ENCODE peak calls at places on chromosome 13, in five cellular contexts. B is stomach, W is A549, I is tibial nerve, D is upper lobe of left lung. V is an unnamed sample. For H3K4me1, the result is how much of the 10 kb centered on the place peaks cover.

GRCh38 chr13:101140936-101141335 is 275.4 kb downstream of the NALCN start:
- DNase-seq in B (no peak), D (no peak), I (no peak), W (no peak), V (no peak)

GRCh38 chr13:42396901-42397670 is 125.1 kb downstream of the AKAP11 start:
- DNase-seq in D (no peak), W (no peak), B (no peak), I (no peak), V (no peak)

GRCh38 chr13:57629821-57630235 is 1.7 kb upstream of the PCDH17 start:
- DNase-seq in B (peak), W (no peak), I (no peak), D (peak), V (peak)

GRCh38 chr13:38361551-38362262 is 12.1 kb downstream of the UFM1 start:
- DNase-seq in W (no peak), B (no peak), I (no peak), D (no peak), V (no peak)

GRCh38 chr13:71629167-71629566 is 237.8 kb downstream of the DACH1 start:
- DNase-seq in W (no peak), B (no peak), D (no peak), I (no peak), V (no peak)

GRCh38 chr13:36298535-36299068 is 988 bp upstream of the CCDC169 start:
- DNase-seq in B (no peak), W (no peak), D (no peak), I (no peak), V (no peak)

GRCh38 chr13:91348906-91349435 is 1.5 kb downstream of the MIR17HG start:
- DNase-seq in I (peak), D (peak), W (no peak), B (peak), V (peak)

GRCh38 chr13:56903710-56904109 is 237.0 kb upstream of the PRR20A start:
- DNase-seq in W (no peak), B (no peak), D (no peak), I (no peak), V (no peak)

GRCh38 chr13:22193070-22193469 is 522.2 kb downstream of the FGF9 start:
- DNase-seq in W (no peak), B (no peak), I (no peak), D (no peak), V (no peak)

GRCh38 chr13:46797468-46798237 is 692 bp upstream of the ESD start:
- DNase-seq in I (no peak), W (no peak), D (no peak), B (no peak), V (no peak)

GRCh38 chr13:113207890-113208423 is 512 bp downstream of the PCID2 start:
- DNase-seq in D (peak), I (no peak), W (no peak), B (no peak), V (peak)

GRCh38 chr13:39855236-39855635 is 199.8 kb downstream of the COG6 start:
- DNase-seq in D (no peak), I (no peak), B (no peak), W (no peak), V (no peak)

DNA sequence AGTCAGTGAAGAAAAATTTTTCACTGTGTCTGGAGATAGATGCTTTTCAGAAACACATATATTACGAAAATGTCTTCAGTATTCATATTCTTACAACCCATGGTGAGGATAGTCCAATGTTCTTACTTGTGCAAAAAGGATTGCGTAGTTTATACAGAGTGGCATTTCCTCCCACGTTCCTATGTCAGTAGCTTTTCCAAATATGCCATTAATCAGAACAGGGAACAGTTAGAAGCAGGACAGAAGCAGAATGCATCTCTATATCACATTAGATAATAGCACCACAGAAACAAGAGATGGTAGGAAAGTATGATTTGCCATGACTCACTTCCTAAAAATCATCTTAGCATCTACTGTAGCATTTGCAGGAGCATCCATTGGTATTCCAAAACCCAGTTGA is 282.9 kb downstream of the SLITRK5 start:
- DNase-seq in W (no peak), I (no peak), D (no peak), B (no peak), V (no peak)
- H3K4me1 ChIP-seq in W (under half), I (under half), D (under half), B (under half), V (under half)

DNA sequence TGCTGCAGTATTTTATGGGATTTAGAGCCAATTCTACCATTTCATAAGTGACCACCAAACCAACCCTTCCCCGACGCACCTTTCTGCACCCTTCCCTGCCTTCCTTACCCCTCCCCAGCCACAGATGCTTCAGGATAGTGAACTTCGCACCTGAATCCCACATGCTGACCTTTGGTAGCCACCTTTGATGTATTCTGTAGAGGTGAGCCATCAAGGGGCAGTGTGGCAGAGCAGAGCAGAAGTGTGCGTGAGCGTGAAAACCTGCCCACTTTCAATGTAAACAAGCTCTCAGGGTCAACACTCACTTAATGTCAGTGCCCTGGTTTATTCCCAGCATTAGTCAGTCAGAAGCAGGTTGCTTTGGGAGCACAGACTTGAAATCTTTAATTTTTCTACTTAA is 107.7 kb downstream of the FRY start:
- DNase-seq in I (no peak), B (no peak), W (no peak), D (no peak), V (no peak)
- TF ChIP-seq EP300 in I (no peak), B (no peak), W (no peak), D (no peak), V (no peak)

GRCh38 chr13:40986328-40986856 is 32.7 kb downstream of the ELF1 start:
- DNase-seq in W (no peak), B (no peak), I (no peak), D (no peak), V (no peak)
- H3K4me1 ChIP-seq in W (under half), B (under half), I (half or more), D (under half), V (half or more)

GRCh38 chr13:66138172-66138811 is 1091.8 kb downstream of the PCDH9 start:
- DNase-seq in I (no peak), W (no peak), D (no peak), B (no peak), V (no peak)
- TF ChIP-seq EP300 in I (no peak), W (no peak), D (no peak), B (no peak), V (no peak)

GRCh38 chr13:25978961-25979360 is 72.9 kb downstream of the SHISA2 start:
- DNase-seq in D (no peak), W (no peak), I (no peak), B (no peak), V (no peak)

GRCh38 chr13:25987987-25988386 is 63.8 kb downstream of the SHISA2 start:
- DNase-seq in D (no peak), I (no peak), B (no peak), W (no peak), V (no peak)

GRCh38 chr13:25980255-25980654 is 71.6 kb downstream of the SHISA2 start:
- DNase-seq in W (no peak), B (no peak), D (no peak), I (no peak), V (no peak)

GRCh38 chr13:25981060-25981459 is 70.8 kb downstream of the SHISA2 start:
- DNase-seq in B (no peak), I (no peak), D (no peak), W (no peak), V (no peak)

GRCh38 chr13:25982908-25983307 is 68.9 kb downstream of the SHISA2 start:
- DNase-seq in I (no peak), B (no peak), W (no peak), D (no peak), V (no peak)
- H3K4me1 ChIP-seq in I (under half), B (under half), W (under half), D (under half), V (under half)

GRCh38 chr13:76004411-76004810 is 368.3 kb downstream of the LMO7 start:
- DNase-seq in I (no peak), D (no peak), W (no peak), B (no peak), V (no peak)

GRCh38 chr13:75996582-75996981 is 360.5 kb downstream of the LMO7 start:
- DNase-seq in D (no peak), I (no peak), W (no peak), B (no peak), V (no peak)

GRCh38 chr13:75995966-75996365 is 359.8 kb downstream of the LMO7 start:
- DNase-seq in D (no peak), B (no peak), W (no peak), I (no peak), V (no peak)

GRCh38 chr13:76000131-76000530 is 364.0 kb downstream of the LMO7 start:
- DNase-seq in I (no peak), D (no peak), B (no peak), W (no peak), V (no peak)
- TF ChIP-seq EP300 in I (no peak), D (no peak), B (no peak), W (no peak), V (no peak)

GRCh38 chr13:28327761-28328607 is 166.9 kb downstream of the FLT1 start:
- DNase-seq in I (no peak), W (no peak), B (no peak), D (no peak), V (no peak)

GRCh38 chr13:28325022-28325421 is 169.9 kb downstream of the FLT1 start:
- DNase-seq in B (no peak), D (no peak), W (no peak), I (no peak), V (no peak)

GRCh38 chr13:28329395-28330158 is 165.4 kb downstream of the FLT1 start:
- DNase-seq in W (no peak), I (no peak), D (peak), B (no peak), V (no peak)

GRCh38 chr13:28324181-28324789 is 170.6 kb downstream of the FLT1 start:
- DNase-seq in I (no peak), W (peak), D (peak), B (peak), V (peak)

DNA sequence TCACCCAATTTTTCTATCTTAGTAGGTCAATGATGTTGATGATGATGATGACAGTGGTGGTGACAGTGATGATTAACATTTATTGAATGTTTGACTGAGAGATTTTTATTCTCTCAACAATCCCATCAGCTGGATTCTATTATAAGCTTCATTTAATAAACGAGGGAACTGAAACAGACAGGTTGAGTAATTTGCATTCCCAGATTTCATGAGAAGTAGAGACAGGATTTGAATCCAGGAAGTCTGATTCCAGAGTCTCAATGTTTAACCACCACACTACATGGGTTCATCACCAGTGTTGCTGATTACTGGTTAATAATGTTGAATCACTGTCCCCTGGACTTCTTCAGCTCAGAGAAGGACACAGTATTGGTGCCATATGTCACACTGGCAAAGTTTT is 168.8 kb downstream of the FLT1 start:
- DNase-seq in W (no peak), I (no peak), B (no peak), D (no peak), V (no peak)
- H3K4me1 ChIP-seq in W (under half), I (under half), B (under half), D (under half), V (under half)

DNA sequence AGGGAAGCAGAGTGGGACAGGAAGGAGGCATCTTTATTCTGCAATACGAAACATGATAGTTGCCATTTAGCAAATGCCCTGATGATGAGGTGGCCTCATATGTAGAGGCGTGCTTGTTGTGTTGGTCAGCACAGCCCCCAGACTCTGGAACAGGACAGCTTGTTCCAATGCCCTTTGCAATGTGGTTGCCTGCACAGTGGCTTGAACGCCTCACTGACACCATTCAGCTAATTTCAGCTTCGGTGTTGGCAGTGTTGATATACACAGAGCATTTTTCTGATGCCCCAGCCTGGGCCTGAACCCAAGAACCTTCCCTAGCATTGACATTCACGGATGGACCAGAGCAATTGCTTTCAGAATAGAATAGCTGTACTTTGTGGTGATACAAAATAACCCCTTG is 133.3 kb downstream of the HS6ST3 start:
- DNase-seq in W (no peak), I (no peak), B (no peak), D (no peak), V (no peak)
- TF ChIP-seq EP300 in W (no peak), I (no peak), B (peak), D (no peak), V (no peak)

GRCh38 chr13:110261166-110262081 is 45.5 kb downstream of the COL4A1 start:
- DNase-seq in I (no peak), B (no peak), D (peak), W (no peak), V (no peak)
- H3K4me1 ChIP-seq in I (half or more), B (under half), D (under half), W (under half), V (under half)